ENCODE peak calls at places on chromosomes 4 and X, in four cellular contexts. F, B, H and E are unnamed samples.

GRCh38 chrX:70096052-70096451 is 33.8 kb downstream of the OTUD6A start:
- DNase-seq in B (peak; percentile 26), H (no peak), F (no peak), E (no peak)

GRCh38 chr4:98601719-98602118 is 56.7 kb downstream of the TSPAN5 start:
- DNase-seq in B (peak; percentile 48), H (no peak), F (no peak), E (peak; percentile 69)

GRCh38 chr4:25949166-25949748 is 35.2 kb downstream of the SMIM20 start:
- DNase-seq in F (peak; percentile 65), B (no peak), H (no peak), E (no peak)

GRCh38 chrX:115226929-115227328 is 7.0 kb downstream of the LRCH2 start:
- DNase-seq in F (peak; percentile 11), B (peak; percentile 18), H (no peak), E (no peak)

GRCh38 chrX:97096385-97096784 is 212.7 kb downstream of the RPA4 start:
- DNase-seq in F (no peak), H (no peak), B (no peak), E (no peak)

GRCh38 chrX:102765217-102765616 is 44.7 kb downstream of the GPRASP3 start:
- DNase-seq in H (no peak), F (no peak), B (peak; percentile 85), E (peak; percentile 58)

GRCh38 chr4:75696036-75696435 is 22.8 kb upstream of the G3BP2 start:
- DNase-seq in H (no peak), B (no peak), F (peak; percentile 44), E (no peak)

GRCh38 chrX:41014776-41015175 is 70.5 kb upstream of the USP9X start:
- DNase-seq in F (no peak), H (no peak), B (peak; percentile 24), E (peak; percentile 26)

GRCh38 chr4:16294455-16294854 is 68.2 kb upstream of the TAPT1 start:
- DNase-seq in F (no peak), H (no peak), B (peak; percentile 53), E (no peak)